ENCODE peak calls at places on chromosomes 6 and 20, in five cellular contexts. One of them, this sample, is unnamed.

GRCh38 chr6:105994522-105995402 is 91.4 kb upstream of the PRDM1 start:
- DNase-seq in cardiac muscle cell: peak
- DNase-seq in right lobe of liver: peak
- DNase-seq in GM10248: peak
- DNase-seq in HEK293T: peak
- DNase-seq in this sample: no peak

GRCh38 chr6:163962627-163963117 is 548.2 kb downstream of the QKI start:
- DNase-seq in cardiac muscle cell: peak
- DNase-seq in right lobe of liver: no peak
- DNase-seq in GM10248: no peak
- DNase-seq in HEK293T: no peak
- DNase-seq in this sample: no peak

GRCh38 chr20:51084598-51084997 is 61.7 kb upstream of the KCNG1 start:
- DNase-seq in cardiac muscle cell: no peak
- DNase-seq in right lobe of liver: no peak
- DNase-seq in GM10248: no peak
- DNase-seq in HEK293T: no peak
- DNase-seq in this sample: no peak

GRCh38 chr6:124963416-124964083 is 1.3 kb downstream of the RNF217 start:
- DNase-seq in cardiac muscle cell: peak
- DNase-seq in right lobe of liver: no peak
- DNase-seq in GM10248: peak
- DNase-seq in HEK293T: peak
- DNase-seq in this sample: no peak

GRCh38 chr6:148746363-148747144 is at the start of gene UST:
- DNase-seq in cardiac muscle cell: peak
- DNase-seq in right lobe of liver: peak
- DNase-seq in GM10248: peak
- DNase-seq in HEK293T: peak
- DNase-seq in this sample: peak

GRCh38 chr6:56741472-56741871 is 98.8 kb upstream of the DST start:
- DNase-seq in cardiac muscle cell: no peak
- DNase-seq in right lobe of liver: no peak
- DNase-seq in GM10248: no peak
- DNase-seq in HEK293T: no peak
- DNase-seq in this sample: no peak

GRCh38 chr6:31332637-31333602 is 24.1 kb downstream of the HLA-B start:
- DNase-seq in cardiac muscle cell: no peak
- DNase-seq in right lobe of liver: no peak
- DNase-seq in GM10248: no peak
- DNase-seq in HEK293T: no peak
- DNase-seq in this sample: no peak

GRCh38 chr20:50572922-50573777 is 63.0 kb downstream of the PTPN1 start:
- DNase-seq in cardiac muscle cell: peak
- DNase-seq in right lobe of liver: peak
- DNase-seq in GM10248: no peak
- DNase-seq in HEK293T: no peak
- DNase-seq in this sample: no peak

GRCh38 chr6:159104931-159105330 is 60.1 kb upstream of the TAGAP start:
- DNase-seq in cardiac muscle cell: no peak
- DNase-seq in right lobe of liver: no peak
- DNase-seq in GM10248: no peak
- DNase-seq in HEK293T: no peak
- DNase-seq in this sample: no peak

GRCh38 chr6:70616728-70617260 is 50.1 kb downstream of the SDHAF4 start:
- DNase-seq in cardiac muscle cell: no peak
- DNase-seq in right lobe of liver: peak
- DNase-seq in GM10248: no peak
- DNase-seq in HEK293T: no peak
- DNase-seq in this sample: no peak

GRCh38 chr6:28413681-28414080 is 14.1 kb upstream of the ZSCAN12 start:
- DNase-seq in cardiac muscle cell: no peak
- DNase-seq in right lobe of liver: no peak
- DNase-seq in GM10248: no peak
- DNase-seq in HEK293T: no peak
- DNase-seq in this sample: no peak

GRCh38 chr6:179340-179950 is 112.8 kb upstream of the DUSP22 start:
- DNase-seq in cardiac muscle cell: no peak
- DNase-seq in right lobe of liver: no peak
- DNase-seq in GM10248: no peak
- DNase-seq in HEK293T: no peak
- DNase-seq in this sample: no peak

GRCh38 chr20:38186788-38187221 is 21.7 kb upstream of the TGM2 start:
- DNase-seq in cardiac muscle cell: no peak
- DNase-seq in right lobe of liver: no peak
- DNase-seq in GM10248: no peak
- DNase-seq in HEK293T: no peak
- DNase-seq in this sample: no peak

GRCh38 chr6:132598473-132598872 is 8.9 kb upstream of the TAAR5 start:
- DNase-seq in cardiac muscle cell: peak
- DNase-seq in right lobe of liver: peak
- DNase-seq in GM10248: peak
- DNase-seq in HEK293T: peak
- DNase-seq in this sample: peak

GRCh38 chr6:41449399-41450245 is 96.6 kb upstream of the FOXP4 start:
- DNase-seq in cardiac muscle cell: no peak
- DNase-seq in right lobe of liver: peak
- DNase-seq in GM10248: no peak
- DNase-seq in HEK293T: no peak
- DNase-seq in this sample: no peak

GRCh38 chr6:101614774-101615173 is 221.3 kb downstream of the GRIK2 start:
- DNase-seq in cardiac muscle cell: no peak
- DNase-seq in right lobe of liver: no peak
- DNase-seq in GM10248: no peak
- DNase-seq in HEK293T: no peak
- DNase-seq in this sample: peak

GRCh38 chr6:170096191-170096802 is 194.6 kb downstream of the DLL1 start:
- DNase-seq in cardiac muscle cell: no peak
- DNase-seq in right lobe of liver: peak
- DNase-seq in GM10248: no peak
- DNase-seq in HEK293T: peak
- DNase-seq in this sample: no peak

GRCh38 chr20:58389324-58389967 is 417 bp downstream of the VAPB start:
- DNase-seq in cardiac muscle cell: peak
- DNase-seq in right lobe of liver: peak
- DNase-seq in GM10248: peak
- DNase-seq in HEK293T: peak
- DNase-seq in this sample: no peak

GRCh38 chr6:134117409-134117808 is 65.0 kb upstream of the SLC2A12 start:
- DNase-seq in cardiac muscle cell: no peak
- DNase-seq in right lobe of liver: no peak
- DNase-seq in GM10248: no peak
- DNase-seq in HEK293T: no peak
- DNase-seq in this sample: no peak

This sample was measured in iPS DF 6.9.